ENCODE peak calls at places on chromosome 6, in six cellular contexts. One of them, this sample, is unnamed.
A peak's percentile ranks its signal among the peaks of the same experiment; 100 is the strongest.

GRCh38 chr6:124470803-124471202 is 491.4 kb upstream of the RNF217 start:
- DNase-seq in brain microvascular endothelial cell: no peak
- DNase-seq in cardiac fibroblast: no peak
- DNase-seq in CD4-positive, alpha-beta T cell: no peak
- DNase-seq in left lung: no peak
- DNase-seq in lower leg skin: no peak
- DNase-seq in this sample: no peak

GRCh38 chr6:11754625-11755289 is 23.8 kb downstream of the ADTRP start:
- DNase-seq in brain microvascular endothelial cell: no peak
- DNase-seq in cardiac fibroblast: peak; percentile 80
- DNase-seq in CD4-positive, alpha-beta T cell: no peak
- DNase-seq in left lung: no peak
- DNase-seq in lower leg skin: no peak
- DNase-seq in this sample: no peak

GRCh38 chr6:155273438-155273837 is 9.6 kb downstream of the CLDN20 start:
- DNase-seq in brain microvascular endothelial cell: peak; percentile 99
- DNase-seq in cardiac fibroblast: peak; percentile 97
- DNase-seq in CD4-positive, alpha-beta T cell: no peak
- DNase-seq in left lung: no peak
- DNase-seq in lower leg skin: no peak
- DNase-seq in this sample: no peak

GRCh38 chr6:158768396-158768795 is 50.8 kb downstream of the EZR start:
- DNase-seq in brain microvascular endothelial cell: no peak
- DNase-seq in cardiac fibroblast: no peak
- DNase-seq in CD4-positive, alpha-beta T cell: no peak
- DNase-seq in left lung: no peak
- DNase-seq in lower leg skin: no peak
- DNase-seq in this sample: no peak

GRCh38 chr6:24630861-24631505 is 15.0 kb downstream of the KIAA0319 start:
- DNase-seq in brain microvascular endothelial cell: no peak
- DNase-seq in cardiac fibroblast: no peak
- DNase-seq in CD4-positive, alpha-beta T cell: no peak
- DNase-seq in left lung: no peak
- DNase-seq in lower leg skin: no peak
- DNase-seq in this sample: no peak

GRCh38 chr6:127695108-127695507 is 118.1 kb downstream of the C6orf58 start:
- DNase-seq in brain microvascular endothelial cell: no peak
- DNase-seq in cardiac fibroblast: no peak
- DNase-seq in CD4-positive, alpha-beta T cell: no peak
- DNase-seq in left lung: peak; percentile 31
- DNase-seq in lower leg skin: no peak
- DNase-seq in this sample: no peak

GRCh38 chr6:116370717-116371383 is at the start of gene DSE:
- DNase-seq in brain microvascular endothelial cell: peak; percentile 72
- DNase-seq in cardiac fibroblast: peak; percentile 86
- DNase-seq in CD4-positive, alpha-beta T cell: peak; percentile 61
- DNase-seq in left lung: peak; percentile 97
- DNase-seq in lower leg skin: no peak
- DNase-seq in this sample: peak; percentile 89

GRCh38 chr6:54282186-54282585 is 26.1 kb upstream of the TINAG start:
- DNase-seq in brain microvascular endothelial cell: peak; percentile 30
- DNase-seq in cardiac fibroblast: peak; percentile 61
- DNase-seq in CD4-positive, alpha-beta T cell: no peak
- DNase-seq in left lung: no peak
- DNase-seq in lower leg skin: no peak
- DNase-seq in this sample: no peak

GRCh38 chr6:113065606-113066005 is 718.5 kb downstream of the RFPL4B start:
- DNase-seq in brain microvascular endothelial cell: peak; percentile 42
- DNase-seq in cardiac fibroblast: peak; percentile 52
- DNase-seq in CD4-positive, alpha-beta T cell: no peak
- DNase-seq in left lung: no peak
- DNase-seq in lower leg skin: no peak
- DNase-seq in this sample: no peak

GRCh38 chr6:26554669-26555504 is 16.7 kb downstream of the HMGN4 start:
- DNase-seq in brain microvascular endothelial cell: peak; percentile 75
- DNase-seq in cardiac fibroblast: peak; percentile 90
- DNase-seq in CD4-positive, alpha-beta T cell: peak; percentile 36
- DNase-seq in left lung: no peak
- DNase-seq in lower leg skin: no peak
- DNase-seq in this sample: no peak

GRCh38 chr6:8434727-8435092 is 635 bp downstream of the SLC35B3 start:
- DNase-seq in brain microvascular endothelial cell: no peak
- DNase-seq in cardiac fibroblast: no peak
- DNase-seq in CD4-positive, alpha-beta T cell: no peak
- DNase-seq in left lung: no peak
- DNase-seq in lower leg skin: no peak
- DNase-seq in this sample: no peak

DNA sequence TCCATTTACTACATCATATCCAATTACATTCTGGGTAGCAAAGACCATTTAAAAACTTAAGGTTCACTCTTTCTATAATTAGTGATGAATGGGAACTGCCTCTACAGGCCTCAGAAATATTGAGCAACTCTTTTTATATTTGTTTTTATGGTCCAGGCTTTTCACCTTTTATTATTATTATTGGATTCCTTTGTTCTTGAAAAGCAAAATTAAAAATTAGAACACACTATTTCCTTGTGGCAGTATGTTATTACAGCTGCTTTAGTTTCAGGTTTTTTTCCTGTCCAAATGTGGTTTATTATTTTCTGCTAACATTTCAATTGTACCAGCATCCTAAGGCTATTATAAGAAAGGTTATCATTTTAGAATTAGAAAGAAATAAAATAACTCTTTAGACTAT is 150.1 kb downstream of the FARS2 start:
- DNase-seq in brain microvascular endothelial cell: no peak
- DNase-seq in cardiac fibroblast: no peak
- DNase-seq in CD4-positive, alpha-beta T cell: no peak
- DNase-seq in left lung: no peak
- DNase-seq in lower leg skin: no peak
- DNase-seq in this sample: no peak
- TF ChIP-seq CTCF in brain microvascular endothelial cell: no peak
- TF ChIP-seq CTCF in cardiac fibroblast: no peak
- TF ChIP-seq CTCF in CD4-positive, alpha-beta T cell: no peak
- TF ChIP-seq CTCF in left lung: no peak
- TF ChIP-seq CTCF in lower leg skin: no peak
- TF ChIP-seq CTCF in this sample: no peak

GRCh38 chr6:31070711-31071197 is 41.6 kb downstream of the C6orf15 start:
- DNase-seq in brain microvascular endothelial cell: peak; percentile 78
- DNase-seq in cardiac fibroblast: peak; percentile 74
- DNase-seq in CD4-positive, alpha-beta T cell: no peak
- DNase-seq in left lung: no peak
- DNase-seq in lower leg skin: peak; percentile 24
- DNase-seq in this sample: no peak
- TF ChIP-seq CTCF in brain microvascular endothelial cell: peak; percentile 87
- TF ChIP-seq CTCF in cardiac fibroblast: peak; percentile 62
- TF ChIP-seq CTCF in CD4-positive, alpha-beta T cell: no peak
- TF ChIP-seq CTCF in left lung: peak; percentile 34
- TF ChIP-seq CTCF in lower leg skin: no peak
- TF ChIP-seq CTCF in this sample: peak; percentile 76

GRCh38 chr6:134577998-134578397 is 260.1 kb upstream of the SGK1 start:
- DNase-seq in brain microvascular endothelial cell: peak; percentile 15
- DNase-seq in cardiac fibroblast: peak; percentile 48
- DNase-seq in CD4-positive, alpha-beta T cell: no peak
- DNase-seq in left lung: no peak
- DNase-seq in lower leg skin: no peak
- DNase-seq in this sample: no peak
- TF ChIP-seq CTCF in brain microvascular endothelial cell: peak; percentile 62
- TF ChIP-seq CTCF in cardiac fibroblast: peak; percentile 25
- TF ChIP-seq CTCF in CD4-positive, alpha-beta T cell: no peak
- TF ChIP-seq CTCF in left lung: no peak
- TF ChIP-seq CTCF in lower leg skin: no peak
- TF ChIP-seq CTCF in this sample: no peak

DNA sequence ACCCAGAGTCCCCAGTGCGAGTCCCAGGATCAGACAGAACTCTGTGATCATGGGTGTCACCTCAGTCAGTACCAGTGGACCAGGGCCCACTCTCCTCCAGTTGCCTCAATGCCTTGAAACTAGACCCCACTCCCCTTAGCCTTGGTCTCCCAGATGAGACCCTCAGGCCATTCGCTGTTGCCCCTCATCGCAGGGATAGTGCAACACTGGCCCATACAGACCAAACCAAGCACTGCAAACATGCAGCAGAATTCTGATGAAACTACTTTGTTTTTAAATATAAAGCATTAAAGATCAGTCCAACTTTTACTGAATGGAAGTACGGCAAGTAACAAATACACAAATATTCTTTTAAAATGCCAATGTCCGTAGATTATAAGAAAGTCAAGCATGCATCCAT is 101.2 kb upstream of the NT5E start:
- DNase-seq in brain microvascular endothelial cell: no peak
- DNase-seq in cardiac fibroblast: no peak
- DNase-seq in CD4-positive, alpha-beta T cell: no peak
- DNase-seq in left lung: no peak
- DNase-seq in lower leg skin: no peak
- DNase-seq in this sample: no peak
- TF ChIP-seq CTCF in brain microvascular endothelial cell: no peak
- TF ChIP-seq CTCF in cardiac fibroblast: peak; percentile 86
- TF ChIP-seq CTCF in CD4-positive, alpha-beta T cell: peak; percentile 17
- TF ChIP-seq CTCF in left lung: no peak
- TF ChIP-seq CTCF in lower leg skin: no peak
- TF ChIP-seq CTCF in this sample: no peak

GRCh38 chr6:68958327-68958726 is 323.2 kb downstream of the ADGRB3 start:
- DNase-seq in brain microvascular endothelial cell: no peak
- DNase-seq in cardiac fibroblast: peak; percentile 26
- DNase-seq in CD4-positive, alpha-beta T cell: no peak
- DNase-seq in left lung: no peak
- DNase-seq in lower leg skin: no peak
- DNase-seq in this sample: no peak
- TF ChIP-seq CTCF in brain microvascular endothelial cell: peak; percentile 17
- TF ChIP-seq CTCF in cardiac fibroblast: no peak
- TF ChIP-seq CTCF in CD4-positive, alpha-beta T cell: no peak
- TF ChIP-seq CTCF in left lung: peak; percentile 24
- TF ChIP-seq CTCF in lower leg skin: no peak
- TF ChIP-seq CTCF in this sample: peak; percentile 22

DNA sequence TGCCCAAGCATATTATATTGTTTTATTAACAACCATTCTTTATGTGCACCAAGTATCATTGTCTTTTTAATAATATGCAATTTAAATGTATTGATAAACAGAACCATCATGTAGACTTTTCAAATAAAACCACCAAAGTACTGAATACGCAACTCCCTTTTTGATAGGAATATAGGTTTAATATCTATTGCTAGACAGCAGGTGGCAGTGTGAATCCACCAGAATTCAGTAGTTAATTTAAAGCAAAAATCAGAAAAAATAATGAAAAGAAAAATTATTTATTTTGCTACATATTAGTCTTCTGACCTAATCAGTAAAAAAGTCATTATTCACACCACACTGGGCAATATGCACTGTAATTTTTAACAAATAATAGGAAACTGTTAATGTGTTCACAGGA is 143.7 kb downstream of the KLHL32 start:
- DNase-seq in brain microvascular endothelial cell: no peak
- DNase-seq in cardiac fibroblast: peak; percentile 65
- DNase-seq in CD4-positive, alpha-beta T cell: no peak
- DNase-seq in left lung: no peak
- DNase-seq in lower leg skin: no peak
- DNase-seq in this sample: no peak
- TF ChIP-seq CTCF in brain microvascular endothelial cell: peak; percentile 42
- TF ChIP-seq CTCF in cardiac fibroblast: peak; percentile 46
- TF ChIP-seq CTCF in CD4-positive, alpha-beta T cell: peak; percentile 39
- TF ChIP-seq CTCF in left lung: peak; percentile 47
- TF ChIP-seq CTCF in lower leg skin: no peak
- TF ChIP-seq CTCF in this sample: peak; percentile 67

DNA sequence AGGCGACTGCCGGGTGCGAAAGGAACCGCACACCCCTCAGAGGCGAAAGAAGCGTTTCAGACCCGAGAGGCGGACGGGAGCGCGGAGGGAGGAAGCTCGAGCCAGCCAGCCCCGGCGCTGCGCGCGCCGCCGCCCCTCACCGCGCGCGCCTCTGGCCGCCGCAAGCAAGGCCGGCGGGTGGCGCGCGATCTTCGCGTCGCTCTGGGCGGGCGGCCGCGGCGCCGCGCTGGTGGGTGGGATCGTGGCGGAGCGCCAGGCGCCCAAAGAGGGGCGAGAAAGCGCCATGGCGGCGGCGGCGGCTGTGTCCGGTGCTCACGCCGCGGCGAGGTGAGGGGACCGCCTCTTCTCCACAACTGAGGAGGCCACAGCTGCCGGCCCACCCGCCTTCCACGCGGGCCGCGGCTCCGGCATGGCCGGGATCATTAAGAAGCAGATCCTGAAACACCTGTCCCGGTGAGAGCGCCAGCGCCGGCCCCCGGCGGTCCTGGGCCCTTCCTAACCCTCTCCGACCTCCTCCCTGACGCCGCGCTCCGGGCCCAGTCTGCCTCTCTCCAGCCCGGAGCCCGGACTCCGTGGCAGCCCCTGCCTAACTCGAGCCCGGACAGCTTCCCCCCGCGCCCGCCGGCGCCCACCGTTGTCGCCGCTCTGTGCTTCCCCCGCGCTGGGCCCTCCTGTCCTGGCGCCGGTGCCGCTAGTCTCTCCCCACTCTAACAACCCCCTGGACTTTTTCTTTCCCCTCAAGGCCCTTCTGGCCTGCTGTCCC is at the start of gene BLTP3A:
- DNase-seq in brain microvascular endothelial cell: peak; percentile 17
- DNase-seq in cardiac fibroblast: peak; percentile 55
- DNase-seq in CD4-positive, alpha-beta T cell: peak; percentile 78
- DNase-seq in left lung: peak; percentile 94
- DNase-seq in lower leg skin: peak; percentile 29
- DNase-seq in this sample: peak; percentile 89
- TF ChIP-seq CTCF in brain microvascular endothelial cell: no peak
- TF ChIP-seq CTCF in cardiac fibroblast: no peak
- TF ChIP-seq CTCF in CD4-positive, alpha-beta T cell: peak; percentile 2
- TF ChIP-seq CTCF in left lung: no peak
- TF ChIP-seq CTCF in lower leg skin: no peak
- TF ChIP-seq CTCF in this sample: no peak